ENCODE peak calls at places on chromosomes 5 and 9, in four cellular contexts. One of them, this sample, is unnamed.

GRCh38 chr9:1743121-1743710 is 271.9 kb upstream of the SMARCA2 start:
- DNase-seq in IMR-90: no peak
- DNase-seq in GM12878: no peak
- DNase-seq in K562: no peak
- DNase-seq in this sample: no peak

GRCh38 chr5:143115381-143115780 is 288.1 kb downstream of the NR3C1 start:
- DNase-seq in K562: no peak
- DNase-seq in IMR-90: no peak
- DNase-seq in GM12878: no peak
- DNase-seq in this sample: no peak

GRCh38 chr9:90460220-90460619 is 182.4 kb downstream of the DIRAS2 start:
- DNase-seq in IMR-90: no peak
- DNase-seq in K562: no peak
- DNase-seq in GM12878: no peak
- DNase-seq in this sample: no peak

GRCh38 chr5:151503999-151504398 is 56.6 kb downstream of the SLC36A1 start:
- DNase-seq in IMR-90: no peak
- DNase-seq in K562: no peak
- DNase-seq in GM12878: no peak
- DNase-seq in this sample: no peak

GRCh38 chr5:170629566-170630175 is 125.9 kb downstream of the KCNIP1 start:
- DNase-seq in K562: no peak
- DNase-seq in GM12878: no peak
- DNase-seq in IMR-90: no peak
- DNase-seq in this sample: no peak

GRCh38 chr5:132480546-132481242 is 9.9 kb downstream of the IRF1 start:
- DNase-seq in K562: no peak
- DNase-seq in GM12878: no peak
- DNase-seq in IMR-90: no peak
- DNase-seq in this sample: no peak

GRCh38 chr5:141560141-141560540 is 58.7 kb downstream of the DIAPH1 start:
- DNase-seq in K562: no peak
- DNase-seq in IMR-90: no peak
- DNase-seq in GM12878: no peak
- DNase-seq in this sample: peak

GRCh38 chr9:83744206-83744605 is 36.4 kb upstream of the UBQLN1 start:
- DNase-seq in GM12878: no peak
- DNase-seq in K562: no peak
- DNase-seq in IMR-90: no peak
- DNase-seq in this sample: no peak

GRCh38 chr5:82278711-82279370 is 687 bp upstream of the RPS23 start:
- DNase-seq in K562: no peak
- DNase-seq in IMR-90: no peak
- DNase-seq in GM12878: no peak
- DNase-seq in this sample: no peak

GRCh38 chr9:114163517-114163924 is 8.2 kb downstream of the COL27A1 start:
- DNase-seq in K562: no peak
- DNase-seq in IMR-90: peak
- DNase-seq in GM12878: no peak
- DNase-seq in this sample: peak

GRCh38 chr9:69030851-69031645 is 4.5 kb upstream of the FXN start:
- DNase-seq in K562: no peak
- DNase-seq in GM12878: no peak
- DNase-seq in IMR-90: peak
- DNase-seq in this sample: peak

GRCh38 chr5:40551706-40552557 is 127.8 kb upstream of the PTGER4 start:
- DNase-seq in GM12878: no peak
- DNase-seq in IMR-90: peak
- DNase-seq in K562: no peak
- DNase-seq in this sample: peak

GRCh38 chr5:14183187-14183939 is 40.2 kb downstream of the TRIO start:
- DNase-seq in GM12878: no peak
- DNase-seq in K562: no peak
- DNase-seq in IMR-90: no peak
- DNase-seq in this sample: no peak

GRCh38 chr9:88266416-88266815 is 121.8 kb upstream of the SPIN1 start:
- DNase-seq in GM12878: no peak
- DNase-seq in IMR-90: peak
- DNase-seq in K562: no peak
- DNase-seq in this sample: no peak

GRCh38 chr5:177500685-177501522 is 3.5 kb upstream of the PDLIM7 start:
- DNase-seq in GM12878: no peak
- DNase-seq in IMR-90: peak
- DNase-seq in K562: peak
- DNase-seq in this sample: peak
- TF ChIP-seq POLR2A in GM12878: peak
- TF ChIP-seq POLR2A in IMR-90: no peak
- TF ChIP-seq POLR2A in K562: no peak
- TF ChIP-seq POLR2A in this sample: no peak

DNA sequence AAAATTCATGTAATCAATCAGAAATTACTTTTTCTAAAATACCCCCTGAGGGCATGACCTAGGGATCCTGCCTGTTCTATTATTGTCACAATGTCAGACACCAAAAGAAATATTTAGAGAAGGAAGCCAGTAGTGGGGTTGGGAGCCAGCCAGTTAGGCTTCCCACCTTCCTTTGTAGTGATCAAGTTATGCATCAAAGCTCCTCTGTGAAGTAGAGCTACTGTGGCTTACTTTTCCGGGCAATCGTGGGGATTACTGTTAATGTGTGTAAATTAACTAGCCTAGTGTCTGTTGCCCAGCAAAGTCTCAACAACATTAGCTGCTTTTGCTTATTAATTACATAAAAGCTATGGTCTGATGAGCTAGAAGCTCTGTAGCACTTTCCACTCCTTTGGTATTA is 109.0 kb upstream of the PCAT7 start:
- DNase-seq in K562: no peak
- DNase-seq in IMR-90: no peak
- DNase-seq in GM12878: no peak
- DNase-seq in this sample: no peak
- TF ChIP-seq FOS in K562: no peak
- TF ChIP-seq FOS in IMR-90: no peak
- TF ChIP-seq FOS in GM12878: no peak
- TF ChIP-seq FOS in this sample: no peak

DNA sequence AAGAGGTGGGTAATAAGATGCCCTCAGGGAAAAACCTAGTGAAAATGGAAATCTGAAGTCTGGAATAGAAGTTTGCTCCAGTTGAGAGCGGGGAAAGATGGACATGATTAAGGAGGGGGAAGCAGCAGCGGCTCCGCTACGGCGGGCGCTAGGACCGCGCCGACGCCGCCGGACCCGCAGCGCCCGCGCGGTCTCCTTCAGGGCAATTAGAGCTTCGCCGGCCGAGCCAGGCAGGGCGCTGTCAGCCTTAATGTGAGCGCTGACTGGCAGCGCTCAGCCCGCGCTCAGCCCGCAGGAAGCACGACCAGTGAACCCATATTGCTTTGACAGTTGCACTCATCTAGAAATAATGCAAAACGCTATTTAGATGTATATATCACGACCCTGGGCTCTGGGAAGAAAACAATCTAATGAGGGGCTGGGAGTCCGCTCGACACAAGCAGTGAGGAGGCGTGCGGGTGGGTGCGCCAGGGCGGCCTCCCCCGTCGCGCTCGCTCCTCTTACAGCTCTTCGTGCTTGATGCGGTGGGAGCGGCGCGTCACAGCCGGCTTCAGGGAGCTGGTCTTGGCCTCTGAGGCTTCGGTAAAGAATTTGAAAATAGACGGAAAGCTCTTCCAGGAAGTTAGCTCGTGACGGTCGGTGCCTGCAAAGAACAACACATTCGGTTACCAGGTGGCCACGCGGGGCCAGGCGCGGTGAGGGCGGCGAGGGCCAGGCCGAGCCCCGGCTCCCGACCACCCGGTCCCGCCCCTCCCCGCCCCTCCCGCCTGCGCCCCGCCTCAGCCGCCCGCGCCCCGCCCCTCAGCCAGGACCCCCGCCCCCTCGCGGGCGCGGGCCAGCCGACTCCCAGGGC is 37.7 kb downstream of the NR2F1 start:
- DNase-seq in GM12878: no peak
- DNase-seq in IMR-90: peak
- DNase-seq in K562: no peak
- DNase-seq in this sample: peak
- TF ChIP-seq POLR2A in GM12878: no peak
- TF ChIP-seq POLR2A in IMR-90: peak
- TF ChIP-seq POLR2A in K562: no peak
- TF ChIP-seq POLR2A in this sample: no peak

GRCh38 chr5:72752909-72753308 is 63.6 kb upstream of the TNPO1 start:
- DNase-seq in IMR-90: no peak
- DNase-seq in K562: no peak
- DNase-seq in GM12878: no peak
- DNase-seq in this sample: no peak
- TF ChIP-seq FOS in IMR-90: no peak
- TF ChIP-seq FOS in K562: no peak
- TF ChIP-seq FOS in GM12878: no peak
- TF ChIP-seq FOS in this sample: no peak

GRCh38 chr9:16871358-16872151 is 1.1 kb upstream of the BNC2 start:
- DNase-seq in GM12878: no peak
- DNase-seq in K562: no peak
- DNase-seq in IMR-90: peak
- DNase-seq in this sample: peak

GRCh38 chr9:16868706-16869105 is 1.8 kb downstream of the BNC2 start:
- DNase-seq in K562: no peak
- DNase-seq in GM12878: no peak
- DNase-seq in IMR-90: peak
- DNase-seq in this sample: no peak

GRCh38 chr9:16869961-16870605 is 387 bp downstream of the BNC2 start:
- DNase-seq in GM12878: no peak
- DNase-seq in K562: no peak
- DNase-seq in IMR-90: peak
- DNase-seq in this sample: peak

GRCh38 chr9:16869140-16869903 is 1.1 kb downstream of the BNC2 start:
- DNase-seq in IMR-90: peak
- DNase-seq in K562: no peak
- DNase-seq in GM12878: no peak
- DNase-seq in this sample: no peak

GRCh38 chr9:16870606-16871357 is at the start of gene BNC2:
- DNase-seq in GM12878: no peak
- DNase-seq in IMR-90: peak
- DNase-seq in K562: no peak
- DNase-seq in this sample: peak
- TF ChIP-seq POLR2A in GM12878: no peak
- TF ChIP-seq POLR2A in IMR-90: no peak
- TF ChIP-seq POLR2A in K562: no peak
- TF ChIP-seq POLR2A in this sample: no peak

DNA sequence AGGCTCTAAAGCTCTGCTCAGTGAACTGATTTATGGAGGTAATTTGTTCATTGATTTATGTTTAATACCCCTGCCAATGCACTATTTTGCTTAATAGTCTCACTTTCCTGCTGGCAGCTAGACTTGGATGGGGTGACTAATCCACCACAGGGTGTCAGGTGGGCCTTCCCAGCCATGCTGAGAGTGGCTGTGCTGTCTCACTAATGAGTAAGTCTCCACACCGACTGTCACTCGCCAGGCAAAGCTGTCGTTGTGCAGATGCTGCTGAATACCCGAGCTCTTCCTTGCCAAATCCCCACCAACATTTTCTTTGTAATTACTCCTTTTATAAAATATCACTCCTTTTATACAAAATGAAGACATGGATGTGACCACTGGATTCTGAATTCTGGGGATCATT is 249.0 kb downstream of the TENT4A start:
- DNase-seq in GM12878: no peak
- DNase-seq in IMR-90: no peak
- DNase-seq in K562: no peak
- DNase-seq in this sample: no peak
- TF ChIP-seq FOS in GM12878: no peak
- TF ChIP-seq FOS in IMR-90: no peak
- TF ChIP-seq FOS in K562: no peak
- TF ChIP-seq FOS in this sample: no peak

GRCh38 chr9:110573305-110573704 is 6.2 kb downstream of the SVEP1 start:
- DNase-seq in K562: no peak
- DNase-seq in IMR-90: no peak
- DNase-seq in GM12878: no peak
- DNase-seq in this sample: no peak

GRCh38 chr9:110575952-110576351 is 3.6 kb downstream of the SVEP1 start:
- DNase-seq in GM12878: no peak
- DNase-seq in K562: no peak
- DNase-seq in IMR-90: no peak
- DNase-seq in this sample: peak

GRCh38 chr9:110566156-110566555 is 13.4 kb downstream of the SVEP1 start:
- DNase-seq in K562: no peak
- DNase-seq in GM12878: no peak
- DNase-seq in IMR-90: no peak
- DNase-seq in this sample: no peak

GRCh38 chr9:110575169-110575568 is 4.4 kb downstream of the SVEP1 start:
- DNase-seq in IMR-90: no peak
- DNase-seq in GM12878: no peak
- DNase-seq in K562: no peak
- DNase-seq in this sample: peak

GRCh38 chr9:110571801-110572490 is 7.6 kb downstream of the SVEP1 start:
- DNase-seq in GM12878: no peak
- DNase-seq in IMR-90: peak
- DNase-seq in K562: no peak
- DNase-seq in this sample: no peak
- TF ChIP-seq POLR2A in GM12878: no peak
- TF ChIP-seq POLR2A in IMR-90: no peak
- TF ChIP-seq POLR2A in K562: no peak
- TF ChIP-seq POLR2A in this sample: no peak

GRCh38 chr9:116689117-116689516 is 2.0 kb downstream of the TRIM32 start:
- DNase-seq in GM12878: no peak
- DNase-seq in K562: no peak
- DNase-seq in IMR-90: no peak
- DNase-seq in this sample: no peak
- TF ChIP-seq FOS in GM12878: no peak
- TF ChIP-seq FOS in K562: no peak
- TF ChIP-seq FOS in IMR-90: no peak
- TF ChIP-seq FOS in this sample: no peak

This sample was measured in endothelial cell of umbilical vein.